ENCODE peak calls at places on chromosomes 13 and 19, in seven cellular contexts. Z is fibroblast of pulmonary artery; D is Panc1; M is anterior cingulate cortex; J is stimulated activated CD4-positive, alpha-beta T cell treated with anti-CD3 and anti-CD28 coated beads, Interleukin-1b, Interleukin-23, amount 100 ng/mL, for 24 hours; X is activated B cell treated with CpG ODN at 0.5 μM for 24 hours; V is stimulated activated CD8-positive, alpha-beta memory T cell treated with anti-CD3 and anti-CD28 coated beads, Interleukin-4, amount 100 ng/mL, for 1 hour. I is an unnamed sample.

GRCh38 chr19:42926781-42927180 is 9.1 kb upstream of the PSG6 start:
- DNase-seq in Z (no peak), D (no peak), M (no peak), J (no peak), X (no peak), V (no peak), I (no peak)

GRCh38 chr19:10831980-10832658 is 3.9 kb downstream of the TMED1 start:
- DNase-seq in Z (no peak), D (no peak), M (no peak), J (no peak), X (no peak), V (no peak), I (no peak)

GRCh38 chr19:10975374-10976036 is 14.7 kb downstream of the SMARCA4 start:
- DNase-seq in Z (peak; percentile 77), D (no peak), M (no peak), J (no peak), X (no peak), V (no peak), I (no peak)

GRCh38 chr13:29465741-29466293 is 129.7 kb downstream of the SLC7A1 start:
- DNase-seq in Z (peak; percentile 68), D (no peak), M (no peak), J (no peak), X (no peak), V (no peak), I (no peak)

GRCh38 chr13:98998831-98999634 is 21.2 kb upstream of the DOCK9 start:
- DNase-seq in Z (peak; percentile 27), D (no peak), M (no peak), J (no peak), X (no peak), V (no peak), I (no peak)

GRCh38 chr19:58229255-58229639 is 533 bp downstream of the ZNF544 start:
- DNase-seq in Z (peak; percentile 37), D (no peak), M (peak; percentile 27), J (no peak), X (no peak), V (no peak), I (no peak)

GRCh38 chr13:90918551-90918950 is 428.9 kb upstream of the MIR17HG start:
- DNase-seq in Z (peak; percentile 47), D (no peak), M (no peak), J (no peak), X (no peak), V (no peak), I (peak; percentile 6)

GRCh38 chr19:4501005-4501591 is 17.2 kb downstream of the PLIN4 start:
- DNase-seq in Z (no peak), D (no peak), M (no peak), J (no peak), X (no peak), V (no peak), I (no peak)

GRCh38 chr19:58399903-58400637 is 4.6 kb downstream of the RNF225 start:
- DNase-seq in Z (no peak), D (no peak), M (peak; percentile 61), J (no peak), X (no peak), V (no peak), I (peak; percentile 88)

GRCh38 chr19:29415507-29415906 is 110.3 kb upstream of the VSTM2B start:
- DNase-seq in Z (no peak), D (no peak), M (no peak), J (no peak), X (no peak), V (no peak), I (no peak)

I was measured in NCI-H2227 treated with DMSO at 0.1 percent for 48 hours.